ENCODE peak calls at places on chromosomes 16 and 17, in four cellular contexts. V is K562, U is WTC11, M is HepG2. E is an unnamed sample.

GRCh38 chr16:5951486-5951885 is 853.9 kb upstream of the EEF2KMT start:
- DNase-seq in V (no peak), U (no peak), M (no peak), E (no peak)

GRCh38 chr17:38584350-38584925 is 21.3 kb downstream of the SRCIN1 start:
- DNase-seq in V (peak; percentile 85), U (peak; percentile 78), M (peak; percentile 41), E (peak; percentile 73)

GRCh38 chr16:1183235-1183907 is 30.5 kb downstream of the CACNA1H start:
- DNase-seq in V (no peak), U (peak; percentile 33), M (no peak), E (peak; percentile 35)

GRCh38 chr17:50052822-50053653 is 2.9 kb upstream of the ITGA3 start:
- DNase-seq in V (peak; percentile 31), U (no peak), M (peak; percentile 57), E (no peak)

GRCh38 chr17:58054641-58055040 is 28.6 kb upstream of the DYNLL2 start:
- DNase-seq in V (no peak), U (no peak), M (no peak), E (no peak)

GRCh38 chr16:31107465-31107867 is 720 bp upstream of the BCKDK start:
- DNase-seq in V (no peak), U (no peak), M (no peak), E (no peak)

GRCh38 chr16:26598061-26598460 is 468.7 kb upstream of the C16orf82 start:
- DNase-seq in V (peak; percentile 16), U (no peak), M (no peak), E (no peak)

GRCh38 chr16:9670058-9670457 is 512.2 kb downstream of the GRIN2A start:
- DNase-seq in V (no peak), U (no peak), M (no peak), E (no peak)

GRCh38 chr17:18859256-18859655 is 1.3 kb downstream of the PRPSAP2 start:
- DNase-seq in V (no peak), U (no peak), M (peak; percentile 28), E (no peak)

GRCh38 chr17:42414782-42415409 is 8.2 kb downstream of the CAVIN1 start:
- DNase-seq in V (peak; percentile 49), U (no peak), M (no peak), E (peak; percentile 3)

GRCh38 chr17:75277664-75278071 is 6.6 kb upstream of the MIF4GD start:
- DNase-seq in V (peak; percentile 25), U (no peak), M (no peak), E (no peak)

GRCh38 chr16:85528528-85529387 is 84.4 kb upstream of the GSE1 start:
- DNase-seq in V (peak; percentile 83), U (no peak), M (no peak), E (peak; percentile 54)

GRCh38 chr17:57516290-57517215 is 228.5 kb downstream of the CCDC182 start:
- DNase-seq in V (no peak), U (no peak), M (peak; percentile 99), E (no peak)

GRCh38 chr16:58025351-58026138 is at the start of gene MMP15:
- DNase-seq in V (peak; percentile 90), U (peak; percentile 98), M (peak; percentile 91), E (peak; percentile 76)

GRCh38 chr16:74623214-74623842 is 16.4 kb upstream of the GLG1 start:
- DNase-seq in V (peak; percentile 39), U (no peak), M (peak; percentile 55), E (peak; percentile 45)

GRCh38 chr17:2701161-2701995 is 10.2 kb downstream of the CLUH start:
- DNase-seq in V (no peak), U (peak; percentile 10), M (no peak), E (no peak)

GRCh38 chr16:30720694-30721093 is 21.7 kb downstream of the SRCAP start:
- DNase-seq in V (no peak), U (no peak), M (no peak), E (no peak)

GRCh38 chr17:50425682-50426471 is at the start of gene ACSF2:
- DNase-seq in V (peak; percentile 93), U (peak; percentile 64), M (peak; percentile 54), E (peak; percentile 76)

GRCh38 chr16:12680531-12680930 is 123.2 kb downstream of the CPPED1 start:
- DNase-seq in V (no peak), U (no peak), M (no peak), E (no peak)

GRCh38 chr17:46722662-46723285 is 95.7 kb downstream of the WNT3 start:
- DNase-seq in V (no peak), U (no peak), M (no peak), E (no peak)

GRCh38 chr17:43851744-43852143 is 4.8 kb downstream of the CD300LG start:
- DNase-seq in V (no peak), U (no peak), M (no peak), E (peak; percentile 44)

GRCh38 chr16:88076211-88076931 is 125.1 kb downstream of the BANP start:
- DNase-seq in V (no peak), U (no peak), M (no peak), E (no peak)

GRCh38 chr17:27396941-27397340 is 59.3 kb upstream of the KSR1 start:
- DNase-seq in V (no peak), U (no peak), M (no peak), E (no peak)

GRCh38 chr17:29559640-29560039 is 7.2 kb downstream of the ABHD15 start:
- DNase-seq in V (no peak), U (no peak), M (no peak), E (no peak)

GRCh38 chr17:29560306-29560705 is 6.5 kb downstream of the ABHD15 start:
- DNase-seq in V (no peak), U (peak; percentile 5), M (no peak), E (no peak)

GRCh38 chr17:29562615-29563014 is 4.2 kb downstream of the ABHD15 start:
- DNase-seq in V (no peak), U (peak; percentile 5), M (no peak), E (no peak)

GRCh38 chr17:29563816-29564215 is 3.0 kb downstream of the ABHD15 start:
- DNase-seq in V (no peak), U (peak; percentile 6), M (no peak), E (no peak)

DNA sequence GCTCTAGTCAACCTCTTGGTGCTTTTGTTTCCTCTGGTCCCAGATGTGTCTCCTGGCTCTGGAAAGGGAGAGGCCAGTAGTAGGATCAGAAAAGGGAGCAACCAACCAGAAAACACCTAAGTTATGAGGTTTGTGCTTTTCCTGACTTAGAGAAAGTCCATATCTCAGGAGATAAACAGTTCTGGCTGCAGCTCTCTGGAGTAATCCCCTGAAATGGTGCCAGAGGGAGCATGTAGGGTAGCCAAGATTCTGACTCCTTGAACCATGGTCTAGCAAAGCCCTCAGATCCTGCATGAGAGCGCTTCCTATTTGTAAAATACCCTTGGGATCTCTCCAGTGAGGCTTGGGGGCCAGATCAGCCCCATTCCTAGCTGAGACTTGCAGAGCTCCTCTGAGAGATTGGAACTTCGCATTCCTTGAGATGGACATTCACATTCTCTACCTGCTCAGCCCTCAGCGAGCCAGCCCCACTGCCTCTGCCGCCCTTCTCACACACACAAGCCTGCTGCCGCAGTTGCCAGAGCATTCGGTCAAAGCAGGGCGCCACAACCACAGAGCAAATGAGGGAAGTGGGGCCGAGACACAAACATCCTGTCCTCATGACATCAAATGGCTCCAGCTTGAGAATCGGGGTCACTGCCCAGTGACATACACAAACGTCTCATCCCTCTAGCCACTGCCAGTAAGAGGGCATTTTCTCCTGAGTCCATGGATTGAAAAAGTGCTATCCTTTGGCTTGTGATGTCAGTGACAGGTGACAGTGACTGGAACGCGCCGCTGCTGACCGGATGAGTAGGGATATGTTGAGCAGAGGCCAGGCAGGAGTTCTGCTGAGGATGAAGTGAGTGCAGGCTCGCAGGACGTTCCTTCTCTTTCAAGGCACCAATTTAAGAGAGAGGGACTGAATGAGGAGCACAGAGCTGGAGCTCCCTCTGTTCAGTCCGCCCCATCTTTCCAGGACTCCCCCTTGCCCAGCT is 5.0 kb downstream of the ABHD15 start:
- DNase-seq in V (no peak), U (peak; percentile 8), M (no peak), E (no peak)
- TF ChIP-seq SP1 in V (no peak), U (no peak), M (no peak), E (no peak)

GRCh38 chr17:39605492-39606433 is 2.0 kb downstream of the NEUROD2 start:
- DNase-seq in V (no peak), U (peak; percentile 48), M (no peak), E (no peak)
- TF ChIP-seq ELF4 in V (no peak), U (no peak), M (no peak), E (no peak)

GRCh38 chr17:39975801-39976200 is 4.8 kb upstream of the PSMD3 start:
- DNase-seq in V (no peak), U (no peak), M (no peak), E (no peak)
- TF ChIP-seq SP1 in V (no peak), U (no peak), M (no peak), E (no peak)

GRCh38 chr16:68617735-68618134 is 27.4 kb upstream of the CDH3 start:
- DNase-seq in V (no peak), U (no peak), M (no peak), E (no peak)
- TF ChIP-seq ELF4 in V (no peak), U (no peak), M (no peak), E (no peak)

GRCh38 chr17:31609331-31609730 is 217.9 kb downstream of the RAB11FIP4 start:
- DNase-seq in V (no peak), U (no peak), M (no peak), E (no peak)
- TF ChIP-seq SP1 in V (no peak), U (no peak), M (no peak), E (no peak)

GRCh38 chr17:40122466-40122943 is 734 bp downstream of the MSL1 start:
- DNase-seq in V (peak; percentile 77), U (peak; percentile 59), M (no peak), E (no peak)
- TF ChIP-seq ELF4 in V (no peak), U (no peak), M (no peak), E (no peak)

E was measured in HEK293T.